ENCODE peak calls at places on chromosomes 12 and 14, in six cellular contexts. J, T, Z, K, M and C are unnamed samples.

GRCh38 chr12:26808766-26809460 is 24.1 kb downstream of the ITPR2 start:
- DNase-seq in J (no peak), M (no peak), T (no peak), K (no peak), Z (no peak), C (no peak)

GRCh38 chr14:33922125-33922524 is 28.7 kb downstream of the EGLN3 start:
- DNase-seq in M (no peak), Z (no peak), T (no peak), J (no peak), K (no peak), C (no peak)

GRCh38 chr12:121467638-121468403 is 67.9 kb downstream of the RNF34 start:
- DNase-seq in T (no peak), K (no peak), M (peak), Z (peak), J (no peak), C (no peak)

GRCh38 chr12:68932123-68932700 is 759 bp downstream of the CPM start:
- DNase-seq in J (no peak), T (no peak), K (no peak), Z (peak), M (peak), C (peak)

GRCh38 chr14:95232894-95233584 is 75.7 kb upstream of the DICER1 start:
- DNase-seq in J (no peak), Z (no peak), K (no peak), T (no peak), M (no peak), C (no peak)

GRCh38 chr12:57241556-57242310 is 9.3 kb downstream of the STAC3 start:
- DNase-seq in Z (no peak), T (no peak), K (no peak), M (no peak), J (no peak), C (no peak)

GRCh38 chr14:102699416-102700110 is 77.7 kb upstream of the TRAF3 start:
- DNase-seq in J (no peak), T (no peak), Z (no peak), M (no peak), K (no peak), C (no peak)

GRCh38 chr14:100476012-100476822 is 111.0 kb downstream of the BEGAIN start:
- DNase-seq in Z (peak), K (no peak), T (peak), J (no peak), M (no peak), C (no peak)

GRCh38 chr12:21991526-21991925 is 50.3 kb upstream of the ABCC9 start:
- DNase-seq in M (no peak), K (no peak), T (no peak), J (no peak), Z (no peak), C (no peak)

GRCh38 chr14:55297611-55298323 is 26.5 kb downstream of the FBXO34 start:
- DNase-seq in K (peak), M (no peak), J (no peak), Z (no peak), T (no peak), C (peak)

GRCh38 chr14:21913759-21914158 is 240.1 kb upstream of the OR4E1 start:
- DNase-seq in J (peak), K (peak), T (no peak), Z (peak), M (peak), C (peak)

GRCh38 chr14:105337966-105338365 is 23.4 kb downstream of the PACS2 start:
- DNase-seq in K (no peak), M (no peak), Z (no peak), J (no peak), T (no peak), C (no peak)

GRCh38 chr12:42144174-42144423 is 575 bp downstream of the GXYLT1 start:
- DNase-seq in M (no peak), J (no peak), T (no peak), K (no peak), Z (no peak), C (no peak)

GRCh38 chr14:65302571-65303184 is 109.9 kb upstream of the FUT8 start:
- DNase-seq in M (no peak), J (peak), T (no peak), K (no peak), Z (no peak), C (peak)

GRCh38 chr12:104426926-104427546 is 29.7 kb upstream of the CHST11 start:
- DNase-seq in M (no peak), K (no peak), Z (peak), T (peak), J (no peak), C (peak)

GRCh38 chr14:23299986-23300686 is 2.5 kb downstream of the PPP1R3E start:
- DNase-seq in J (no peak), K (no peak), M (no peak), T (no peak), Z (peak), C (no peak)

GRCh38 chr12:32454075-32454474 is 54.7 kb downstream of the FGD4 start:
- DNase-seq in M (peak), Z (peak), K (no peak), J (no peak), T (no peak), C (no peak)

GRCh38 chr12:45407188-45407850 is 191.4 kb downstream of the ANO6 start:
- DNase-seq in J (no peak), Z (peak), T (no peak), K (peak), M (no peak), C (no peak)

GRCh38 chr14:59187802-59188460 is 536 bp upstream of the DAAM1 start:
- DNase-seq in M (no peak), Z (no peak), T (no peak), K (no peak), J (no peak), C (peak)

GRCh38 chr12:15996254-15996653 is 85.1 kb downstream of the DERA start:
- DNase-seq in T (no peak), Z (peak), J (no peak), K (peak), M (no peak), C (no peak)

GRCh38 chr12:84874125-84874824 is 38.3 kb downstream of the SLC6A15 start:
- DNase-seq in Z (peak), M (peak), J (no peak), T (peak), K (peak), C (peak)

GRCh38 chr12:15899282-15899870 is 11.8 kb upstream of the DERA start:
- DNase-seq in J (no peak), T (no peak), Z (peak), M (no peak), K (no peak), C (peak)

GRCh38 chr14:24377126-24377525 is 9.1 kb downstream of the NFATC4 start:
- DNase-seq in J (no peak), Z (no peak), M (no peak), K (no peak), T (no peak), C (no peak)
- H3K4me3 ChIP-seq in J (no peak), Z (no peak), M (no peak), K (no peak), T (no peak), C (no peak)

DNA sequence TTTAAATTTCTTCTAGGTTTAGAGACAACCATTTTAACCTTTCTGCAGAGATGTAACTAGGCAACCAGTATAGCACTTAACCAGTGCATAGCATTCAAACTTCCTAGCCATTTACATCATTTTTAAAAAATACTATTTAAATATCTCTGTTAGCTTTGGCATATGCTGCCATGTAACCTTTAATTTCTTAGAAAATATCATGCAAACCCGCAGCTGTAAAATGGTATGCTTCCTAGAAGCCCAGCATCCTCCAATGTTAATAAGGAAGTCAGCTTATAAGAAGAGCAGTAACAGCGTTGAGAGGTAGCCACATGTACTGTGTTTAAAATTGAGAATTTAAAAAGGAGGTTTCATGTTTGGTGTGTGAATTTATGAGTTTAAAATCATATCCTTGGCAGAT is 22.8 kb downstream of the GNG2 start:
- DNase-seq in T (no peak), J (no peak), K (no peak), M (no peak), Z (no peak), C (no peak)
- H3K4me3 ChIP-seq in T (no peak), J (no peak), K (no peak), M (no peak), Z (no peak), C (no peak)

DNA sequence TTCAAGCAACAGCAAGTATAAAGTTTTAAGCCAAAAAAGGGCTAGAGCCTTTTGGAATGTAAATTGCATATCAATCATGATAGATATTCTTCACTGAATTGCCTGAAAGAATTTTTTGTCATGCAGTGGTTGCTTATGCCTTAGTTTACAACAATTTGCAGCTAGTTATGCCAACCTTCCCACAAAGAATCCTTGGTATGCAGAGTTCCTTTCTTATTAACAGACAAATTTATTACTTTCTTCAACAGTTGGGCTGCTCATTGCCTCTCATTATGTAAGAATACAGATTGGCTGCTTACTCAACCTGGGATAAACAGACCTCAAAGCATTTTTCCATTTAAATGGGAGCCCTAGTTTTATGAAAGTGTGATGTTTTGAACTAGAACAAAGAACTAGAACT is 129.2 kb upstream of the PPFIA2 start:
- DNase-seq in Z (peak), T (no peak), K (no peak), M (no peak), J (no peak), C (no peak)
- H3K4me3 ChIP-seq in Z (no peak), T (no peak), K (no peak), M (no peak), J (no peak), C (no peak)

DNA sequence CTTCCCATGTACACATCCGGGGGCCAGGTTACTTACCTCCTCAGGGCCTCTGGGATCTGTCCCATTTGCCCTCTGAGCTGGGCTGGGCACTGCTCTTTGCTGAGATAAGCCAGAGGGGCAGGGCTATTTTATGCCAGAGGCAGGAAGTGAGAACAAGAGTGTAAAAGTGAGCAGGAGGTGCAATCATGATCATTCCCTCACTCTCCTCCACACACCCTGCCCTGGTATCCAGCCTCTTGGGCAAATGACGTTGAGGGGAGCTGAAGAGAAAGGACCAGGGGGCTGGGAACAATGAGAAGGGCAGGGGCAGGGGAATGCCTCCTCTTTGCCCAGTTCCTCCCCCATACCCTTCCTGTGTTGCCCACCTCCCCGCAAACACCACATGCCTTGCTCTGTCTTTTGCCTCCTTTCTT is 4.2 kb downstream of the LPAR5 start:
- DNase-seq in Z (no peak), M (no peak), T (no peak), J (peak), K (no peak), C (peak)
- H3K4me3 ChIP-seq in Z (no peak), M (no peak), T (no peak), J (peak), K (no peak), C (peak)